ENCODE peak calls at places on chromosomes 12 and 14, in six cellular contexts. One of them, this sample, is unnamed.

GRCh38 chr12:49200882-49201594 is 12.2 kb upstream of the TUBA1A start:
- DNase-seq in endothelial cell of umbilical vein: peak; percentile 93
- DNase-seq in A549: peak; percentile 84
- DNase-seq in HepG2: no peak
- DNase-seq in GM12878: peak; percentile 17
- DNase-seq in K562: peak; percentile 70
- DNase-seq in this sample: peak; percentile 78

GRCh38 chr14:39474416-39474911 is 42.2 kb upstream of the FBXO33 start:
- DNase-seq in endothelial cell of umbilical vein: no peak
- DNase-seq in A549: no peak
- DNase-seq in HepG2: peak; percentile 87
- DNase-seq in GM12878: no peak
- DNase-seq in K562: no peak
- DNase-seq in this sample: no peak

GRCh38 chr14:104735830-104736642 is 12.0 kb downstream of the ADSS1 start:
- DNase-seq in endothelial cell of umbilical vein: peak; percentile 87
- DNase-seq in A549: no peak
- DNase-seq in HepG2: peak; percentile 81
- DNase-seq in GM12878: no peak
- DNase-seq in K562: no peak
- DNase-seq in this sample: peak; percentile 83

GRCh38 chr14:86333506-86333905 is 803.6 kb downstream of the FLRT2 start:
- DNase-seq in endothelial cell of umbilical vein: no peak
- DNase-seq in A549: no peak
- DNase-seq in HepG2: no peak
- DNase-seq in GM12878: no peak
- DNase-seq in K562: no peak
- DNase-seq in this sample: no peak

GRCh38 chr12:7645395-7646177 is 20.1 kb downstream of the APOBEC1 start:
- DNase-seq in endothelial cell of umbilical vein: peak; percentile 34
- DNase-seq in A549: peak; percentile 42
- DNase-seq in HepG2: peak; percentile 6
- DNase-seq in GM12878: no peak
- DNase-seq in K562: peak; percentile 25
- DNase-seq in this sample: peak; percentile 39

GRCh38 chr14:97120204-97121120 is 323.3 kb downstream of the VRK1 start:
- DNase-seq in endothelial cell of umbilical vein: no peak
- DNase-seq in A549: no peak
- DNase-seq in HepG2: no peak
- DNase-seq in GM12878: peak; percentile 13
- DNase-seq in K562: no peak
- DNase-seq in this sample: no peak

GRCh38 chr14:85359505-85359904 is 170.4 kb upstream of the FLRT2 start:
- DNase-seq in endothelial cell of umbilical vein: peak; percentile 11
- DNase-seq in A549: no peak
- DNase-seq in HepG2: no peak
- DNase-seq in GM12878: no peak
- DNase-seq in K562: no peak
- DNase-seq in this sample: no peak

GRCh38 chr12:106304797-106305196 is 2.3 kb downstream of the TCP11L2 start:
- DNase-seq in endothelial cell of umbilical vein: no peak
- DNase-seq in A549: no peak
- DNase-seq in HepG2: no peak
- DNase-seq in GM12878: no peak
- DNase-seq in K562: no peak
- DNase-seq in this sample: no peak

GRCh38 chr12:84913151-84913550 is 552 bp upstream of the SLC6A15 start:
- DNase-seq in endothelial cell of umbilical vein: no peak
- DNase-seq in A549: peak; percentile 10
- DNase-seq in HepG2: no peak
- DNase-seq in GM12878: no peak
- DNase-seq in K562: no peak
- DNase-seq in this sample: no peak

GRCh38 chr14:48805315-48805714 is 780.9 kb downstream of the RPS29 start:
- DNase-seq in endothelial cell of umbilical vein: no peak
- DNase-seq in A549: no peak
- DNase-seq in HepG2: peak; percentile 15
- DNase-seq in GM12878: no peak
- DNase-seq in K562: no peak
- DNase-seq in this sample: no peak

GRCh38 chr12:129696952-129697351 is 206.9 kb downstream of the TMEM132D start:
- DNase-seq in endothelial cell of umbilical vein: no peak
- DNase-seq in A549: peak; percentile 9
- DNase-seq in HepG2: no peak
- DNase-seq in GM12878: no peak
- DNase-seq in K562: no peak
- DNase-seq in this sample: no peak

GRCh38 chr12:57766464-57767311 is at the start of gene CYP27B1:
- DNase-seq in endothelial cell of umbilical vein: no peak
- DNase-seq in A549: peak; percentile 54
- DNase-seq in HepG2: no peak
- DNase-seq in GM12878: no peak
- DNase-seq in K562: peak; percentile 55
- DNase-seq in this sample: peak; percentile 88

GRCh38 chr14:23095196-23096108 is at the start of gene C14orf119:
- DNase-seq in endothelial cell of umbilical vein: peak; percentile 100
- DNase-seq in A549: peak; percentile 98
- DNase-seq in HepG2: peak; percentile 100
- DNase-seq in GM12878: peak; percentile 99
- DNase-seq in K562: peak; percentile 88
- DNase-seq in this sample: peak; percentile 99

GRCh38 chr14:101073598-101073965 is 170.1 kb upstream of the RTL1 start:
- DNase-seq in endothelial cell of umbilical vein: no peak
- DNase-seq in A549: no peak
- DNase-seq in HepG2: no peak
- DNase-seq in GM12878: no peak
- DNase-seq in K562: no peak
- DNase-seq in this sample: no peak

GRCh38 chr12:132544173-132544468 is 54.2 kb downstream of the FBRSL1 start:
- DNase-seq in endothelial cell of umbilical vein: no peak
- DNase-seq in A549: no peak
- DNase-seq in HepG2: no peak
- DNase-seq in GM12878: no peak
- DNase-seq in K562: no peak
- DNase-seq in this sample: peak; percentile 38

GRCh38 chr12:110301065-110301806 is 20.2 kb downstream of the ATP2A2 start:
- DNase-seq in endothelial cell of umbilical vein: peak; percentile 43
- DNase-seq in A549: no peak
- DNase-seq in HepG2: no peak
- DNase-seq in GM12878: no peak
- DNase-seq in K562: no peak
- DNase-seq in this sample: no peak

GRCh38 chr12:119176267-119177055 is 2.3 kb upstream of the HSPB8 start:
- DNase-seq in endothelial cell of umbilical vein: peak; percentile 69
- DNase-seq in A549: peak; percentile 78
- DNase-seq in HepG2: peak; percentile 15
- DNase-seq in GM12878: no peak
- DNase-seq in K562: peak; percentile 16
- DNase-seq in this sample: no peak

DNA sequence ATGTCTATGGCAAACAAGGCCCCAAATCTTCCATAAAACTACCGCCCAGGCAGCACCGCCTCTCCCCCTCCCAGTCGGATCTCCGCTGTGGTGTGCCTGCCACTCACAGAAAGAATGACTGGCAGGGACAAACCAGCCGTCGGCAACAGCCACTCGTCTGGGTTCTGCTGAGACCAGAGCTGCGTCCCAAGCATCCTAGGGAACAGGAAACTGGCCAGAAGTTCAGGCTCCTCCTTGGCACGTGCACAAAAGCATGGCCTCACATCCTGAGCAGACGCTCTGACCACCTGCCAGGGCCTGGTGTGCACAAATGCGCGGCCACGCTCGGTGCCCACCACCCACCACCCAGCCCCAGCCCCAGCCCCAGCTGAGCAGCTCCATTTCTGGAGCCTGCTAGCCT is 214.8 kb downstream of the DPF3 start:
- DNase-seq in endothelial cell of umbilical vein: peak; percentile 75
- DNase-seq in A549: no peak
- DNase-seq in HepG2: no peak
- DNase-seq in GM12878: no peak
- DNase-seq in K562: no peak
- DNase-seq in this sample: no peak
- TF ChIP-seq MYC in endothelial cell of umbilical vein: peak; percentile 48
- TF ChIP-seq MYC in A549: no peak
- TF ChIP-seq MYC in HepG2: no peak
- TF ChIP-seq MYC in GM12878: no peak
- TF ChIP-seq MYC in K562: no peak
- TF ChIP-seq MYC in this sample: no peak

GRCh38 chr14:75769047-75769685 is 108.1 kb downstream of the TTLL5 start:
- DNase-seq in endothelial cell of umbilical vein: no peak
- DNase-seq in A549: no peak
- DNase-seq in HepG2: no peak
- DNase-seq in GM12878: peak; percentile 19
- DNase-seq in K562: no peak
- DNase-seq in this sample: no peak
- TF ChIP-seq MYC in endothelial cell of umbilical vein: no peak
- TF ChIP-seq MYC in A549: no peak
- TF ChIP-seq MYC in HepG2: no peak
- TF ChIP-seq MYC in GM12878: no peak
- TF ChIP-seq MYC in K562: no peak
- TF ChIP-seq MYC in this sample: no peak

DNA sequence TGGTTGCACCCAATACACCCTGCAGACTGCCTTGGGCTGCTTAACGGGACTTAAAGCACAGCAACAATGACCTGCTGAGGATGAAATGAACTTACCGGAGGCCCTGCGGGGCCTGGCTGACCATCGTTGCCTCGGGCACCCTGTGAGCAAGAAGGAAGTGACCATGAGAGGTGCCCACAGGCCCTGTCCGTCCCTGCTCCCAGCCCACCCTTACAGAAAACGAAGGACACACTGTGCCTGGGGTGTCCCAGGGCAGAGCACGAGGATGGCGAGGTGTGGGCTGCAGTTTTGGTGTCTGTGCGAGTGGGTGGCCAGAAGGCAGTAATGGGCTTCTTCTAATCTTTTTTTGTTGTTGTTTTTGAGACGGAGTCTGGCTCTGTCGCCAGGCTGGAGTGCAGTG is 14.6 kb downstream of the COL2A1 start:
- DNase-seq in endothelial cell of umbilical vein: no peak
- DNase-seq in A549: no peak
- DNase-seq in HepG2: no peak
- DNase-seq in GM12878: no peak
- DNase-seq in K562: no peak
- DNase-seq in this sample: no peak
- TF ChIP-seq MYC in endothelial cell of umbilical vein: no peak
- TF ChIP-seq MYC in A549: no peak
- TF ChIP-seq MYC in HepG2: no peak
- TF ChIP-seq MYC in GM12878: no peak
- TF ChIP-seq MYC in K562: no peak
- TF ChIP-seq MYC in this sample: no peak

DNA sequence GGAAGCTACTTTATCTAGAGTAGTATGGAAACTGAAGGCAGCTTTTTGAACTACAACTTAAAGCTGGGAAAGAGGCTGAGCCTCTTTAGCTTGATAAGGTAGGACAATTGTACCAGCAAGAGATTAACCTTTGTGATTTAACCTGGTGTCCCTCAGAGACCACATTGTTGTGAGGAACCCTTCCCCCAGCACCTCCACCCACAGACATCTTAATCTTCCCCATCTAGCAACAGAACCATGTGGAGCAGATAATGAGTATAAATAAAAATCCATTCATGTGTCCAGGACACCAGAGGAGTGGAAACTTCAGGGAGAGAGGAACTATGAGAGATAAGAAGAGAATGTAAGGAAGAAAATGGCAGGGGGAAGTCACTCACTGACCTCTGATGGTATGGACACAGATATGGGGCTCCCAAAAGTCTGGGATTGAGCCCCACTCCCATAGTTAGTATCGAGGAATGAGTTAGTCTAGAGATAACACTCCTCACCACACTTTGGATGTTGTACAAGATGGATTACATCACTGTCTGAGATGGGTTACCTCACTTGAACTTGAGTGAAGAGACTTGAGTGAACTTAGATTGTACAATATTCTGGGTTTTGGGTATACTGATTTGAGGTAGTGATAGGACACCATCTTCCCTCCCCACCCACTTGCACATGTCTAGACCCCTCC is 33.9 kb upstream of the SLC38A2 start:
- DNase-seq in endothelial cell of umbilical vein: no peak
- DNase-seq in A549: no peak
- DNase-seq in HepG2: no peak
- DNase-seq in GM12878: no peak
- DNase-seq in K562: no peak
- DNase-seq in this sample: no peak
- TF ChIP-seq MYC in endothelial cell of umbilical vein: no peak
- TF ChIP-seq MYC in A549: no peak
- TF ChIP-seq MYC in HepG2: no peak
- TF ChIP-seq MYC in GM12878: no peak
- TF ChIP-seq MYC in K562: no peak
- TF ChIP-seq MYC in this sample: no peak

DNA sequence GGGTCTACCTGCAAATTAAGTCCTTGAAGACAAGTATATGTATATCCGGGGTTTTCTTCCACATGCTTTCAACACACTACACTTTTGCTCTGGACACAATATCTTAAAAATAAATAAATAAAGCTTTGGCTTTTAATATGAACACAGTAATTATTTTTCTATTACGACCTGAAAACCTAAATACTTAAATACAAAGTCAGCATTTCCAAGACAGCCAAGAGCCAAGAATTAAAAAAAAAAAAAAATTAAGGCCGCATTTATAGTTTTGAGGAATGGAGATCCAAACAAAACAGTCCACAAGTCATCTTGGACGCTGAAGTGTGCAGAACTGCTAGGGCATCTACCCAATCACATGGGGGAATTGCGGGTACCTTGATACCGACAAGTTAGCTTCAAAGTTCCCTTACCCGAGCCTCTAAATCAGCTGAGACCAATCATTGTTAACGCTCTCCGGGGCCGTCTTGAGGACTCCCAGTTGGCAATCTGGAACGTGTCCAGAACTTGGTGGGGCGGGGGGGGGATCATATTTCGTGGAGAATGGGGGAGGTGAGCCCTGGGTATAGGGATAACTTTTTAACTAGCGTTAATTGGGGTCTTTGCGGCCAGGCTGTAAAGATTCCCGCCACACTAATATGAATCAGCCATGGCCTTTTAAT is 731 bp upstream of the PCNX4 start:
- DNase-seq in endothelial cell of umbilical vein: peak; percentile 67
- DNase-seq in A549: peak; percentile 58
- DNase-seq in HepG2: no peak
- DNase-seq in GM12878: no peak
- DNase-seq in K562: peak; percentile 56
- DNase-seq in this sample: peak; percentile 61
- TF ChIP-seq MYC in endothelial cell of umbilical vein: no peak
- TF ChIP-seq MYC in A549: no peak
- TF ChIP-seq MYC in HepG2: no peak
- TF ChIP-seq MYC in GM12878: no peak
- TF ChIP-seq MYC in K562: no peak
- TF ChIP-seq MYC in this sample: no peak